ENCODE peak calls at places on chromosomes 1 and 21, in nine cellular contexts. N, P, I, A, O, H, U, T and S are unnamed samples.

GRCh38 chr1:161200421-161200991 is 1.7 kb upstream of the ADAMTS4 start:
- DNase-seq in N (no peak), P (peak; percentile 78), I (no peak), A (no peak), O (no peak), H (no peak), U (no peak), T (no peak), S (no peak)

GRCh38 chr1:78255378-78255777 is 209.6 kb downstream of the GIPC2 start:
- DNase-seq in N (no peak), P (no peak), I (no peak), A (peak; percentile 6), O (no peak), H (no peak), U (no peak), T (no peak), S (no peak)

GRCh38 chr1:101506541-101507164 is 269.8 kb downstream of the S1PR1 start:
- DNase-seq in N (no peak), P (no peak), I (no peak), A (peak; percentile 46), O (peak; percentile 4), H (peak; percentile 24), U (peak; percentile 45), T (peak; percentile 32), S (no peak)

GRCh38 chr1:243882276-243882675 is 32.2 kb upstream of the AKT3 start:
- DNase-seq in N (no peak), P (no peak), I (no peak), A (peak; percentile 21), O (no peak), H (peak; percentile 35), U (no peak), T (no peak), S (no peak)

GRCh38 chr1:65605621-65606020 is 185.2 kb downstream of the LEPR start:
- DNase-seq in N (no peak), P (no peak), I (no peak), A (no peak), O (no peak), H (peak; percentile 58), U (no peak), T (no peak), S (no peak)

GRCh38 chr1:89780721-89781120 is 40.1 kb upstream of the LRRC8D start:
- DNase-seq in N (no peak), P (no peak), I (no peak), A (peak; percentile 59), O (peak; percentile 66), H (peak; percentile 57), U (no peak), T (no peak), S (no peak)

GRCh38 chr1:46554236-46555080 is 3.0 kb upstream of the KNCN start:
- DNase-seq in N (no peak), P (no peak), I (no peak), A (no peak), O (no peak), H (no peak), U (no peak), T (no peak), S (no peak)

GRCh38 chr1:77031101-77031662 is 163.9 kb downstream of the ST6GALNAC5 start:
- DNase-seq in N (no peak), P (no peak), I (no peak), A (no peak), O (peak; percentile 28), H (peak; percentile 86), U (peak; percentile 1), T (no peak), S (no peak)

GRCh38 chr1:54380285-54380882 is 25.8 kb downstream of the SSBP3 start:
- DNase-seq in N (peak; percentile 42), P (no peak), I (no peak), A (no peak), O (no peak), H (no peak), U (no peak), T (peak; percentile 9), S (no peak)

GRCh38 chr1:50979964-50980363 is 9.9 kb downstream of the CDKN2C start:
- DNase-seq in N (no peak), P (no peak), I (no peak), A (no peak), O (no peak), H (no peak), U (no peak), T (no peak), S (no peak)

GRCh38 chr21:41497008-41497407 is 10.9 kb downstream of the TMPRSS2 start:
- DNase-seq in N (no peak), P (no peak), I (no peak), A (no peak), O (no peak), H (no peak), U (no peak), T (no peak), S (no peak)

GRCh38 chr1:210940081-210940617 is 193.8 kb downstream of the KCNH1 start:
- DNase-seq in N (no peak), P (no peak), I (no peak), A (no peak), O (no peak), H (no peak), U (no peak), T (no peak), S (no peak)

GRCh38 chr21:41526478-41527087 is 18.6 kb upstream of the TMPRSS2 start:
- DNase-seq in N (no peak), P (no peak), I (no peak), A (no peak), O (no peak), H (no peak), U (no peak), T (no peak), S (no peak)

GRCh38 chr1:160293020-160293968 is 8.4 kb upstream of the PEX19 start:
- DNase-seq in N (no peak), P (no peak), I (no peak), A (no peak), O (no peak), H (peak; percentile 20), U (no peak), T (no peak), S (no peak)

GRCh38 chr1:245260116-245260882 is 105.5 kb downstream of the KIF26B start:
- DNase-seq in N (no peak), P (no peak), I (no peak), A (no peak), O (peak; percentile 89), H (no peak), U (no peak), T (no peak), S (no peak)

GRCh38 chr1:2596530-2597333 is 10.2 kb downstream of the PRXL2B start:
- DNase-seq in N (no peak), P (peak; percentile 66), I (no peak), A (no peak), O (no peak), H (no peak), U (no peak), T (no peak), S (peak; percentile 60)

GRCh38 chr1:155124503-155125463 is 2.9 kb upstream of the EFNA1 start:
- DNase-seq in N (no peak), P (no peak), I (no peak), A (peak; percentile 62), O (peak; percentile 29), H (peak; percentile 24), U (no peak), T (no peak), S (no peak)

GRCh38 chr1:1940123-1940425 is 21.0 kb upstream of the TMEM52 start:
- DNase-seq in N (no peak), P (no peak), I (no peak), A (no peak), O (no peak), H (no peak), U (no peak), T (no peak), S (no peak)

GRCh38 chr1:28855046-28855445 is 43.1 kb downstream of the OPRD1 start:
- DNase-seq in N (no peak), P (no peak), I (no peak), A (no peak), O (no peak), H (no peak), U (no peak), T (no peak), S (no peak)

GRCh38 chr1:5745776-5746610 is 246.2 kb downstream of the NPHP4 start:
- DNase-seq in N (peak; percentile 59), P (peak; percentile 86), I (no peak), A (peak; percentile 61), O (peak; percentile 11), H (peak; percentile 7), U (peak; percentile 69), T (peak; percentile 40), S (peak; percentile 34)

GRCh38 chr1:221725683-221726330 is 16.1 kb downstream of the DUSP10 start:
- DNase-seq in N (no peak), P (no peak), I (no peak), A (no peak), O (peak; percentile 39), H (peak; percentile 41), U (peak; percentile 24), T (no peak), S (no peak)

GRCh38 chr1:195851804-195852203 is 756.4 kb downstream of the KCNT2 start:
- DNase-seq in N (no peak), P (no peak), I (no peak), A (peak; percentile 15), O (no peak), H (peak; percentile 1), U (no peak), T (no peak), S (no peak)

GRCh38 chr1:55534565-55535091 is 319.5 kb upstream of the USP24 start:
- DNase-seq in N (no peak), P (no peak), I (no peak), A (no peak), O (no peak), H (no peak), U (peak; percentile 30), T (no peak), S (no peak)

GRCh38 chr1:83077411-83077810 is 921.5 kb downstream of the TTLL7 start:
- DNase-seq in N (no peak), P (no peak), I (no peak), A (no peak), O (no peak), H (no peak), U (no peak), T (no peak), S (no peak)

GRCh38 chr1:236064674-236065508 is at the start of gene NID1:
- DNase-seq in N (peak; percentile 20), P (peak; percentile 95), I (peak; percentile 22), A (peak; percentile 15), O (no peak), H (peak; percentile 56), U (no peak), T (peak; percentile 6), S (peak; percentile 88)

GRCh38 chr1:230757856-230758704 is 10.9 kb downstream of the CAPN9 start:
- DNase-seq in N (no peak), P (no peak), I (no peak), A (no peak), O (no peak), H (no peak), U (no peak), T (no peak), S (no peak)

GRCh38 chr1:18530567-18531502 is 50.1 kb downstream of the KLHDC7A start:
- DNase-seq in N (no peak), P (no peak), I (no peak), A (peak; percentile 1), O (no peak), H (no peak), U (peak; percentile 33), T (no peak), S (no peak)

GRCh38 chr1:234533034-234533571 is 54.1 kb upstream of the TARBP1 start:
- DNase-seq in N (no peak), P (peak; percentile 91), I (peak; percentile 45), A (no peak), O (peak; percentile 88), H (peak; percentile 98), U (no peak), T (no peak), S (peak; percentile 85)

GRCh38 chr1:171218661-171219060 is 29.6 kb upstream of the FMO1 start:
- DNase-seq in N (no peak), P (no peak), I (no peak), A (no peak), O (no peak), H (no peak), U (no peak), T (no peak), S (no peak)

GRCh38 chr1:36322786-36323635 is 434 bp downstream of the EVA1B start:
- DNase-seq in N (no peak), P (peak; percentile 88), I (no peak), A (no peak), O (no peak), H (peak; percentile 66), U (no peak), T (no peak), S (peak; percentile 63)

GRCh38 chr1:233085566-233085965 is 135.2 kb downstream of the NTPCR start:
- DNase-seq in N (no peak), P (no peak), I (no peak), A (no peak), O (no peak), H (no peak), U (no peak), T (no peak), S (no peak)